ENCODE peak calls at places on chromosome 22, in six cellular contexts. E is WTC11, C is HepG2, U is A549, Z is H1, J is K562. F is an unnamed sample.

GRCh38 chr22:45441158-45441557 is 27.7 kb downstream of the RIBC2 start:
- DNase-seq in J (no peak), C (peak; percentile 71), U (peak; percentile 46), E (peak; percentile 60), Z (no peak), F (peak; percentile 21)

GRCh38 chr22:32421484-32421883 is 9.4 kb upstream of the RTCB start:
- DNase-seq in U (no peak), J (no peak), E (no peak), Z (no peak), C (no peak), F (no peak)

GRCh38 chr22:37519268-37520195 is at the start of gene CARD10:
- DNase-seq in J (peak; percentile 85), Z (peak; percentile 68), E (peak; percentile 46), U (peak; percentile 28), C (no peak), F (peak; percentile 33)

GRCh38 chr22:28051091-28051786 is 132.2 kb upstream of the PITPNB start:
- DNase-seq in Z (no peak), C (no peak), E (no peak), U (no peak), J (no peak), F (peak; percentile 81)

GRCh38 chr22:28955817-28956216 is 72.4 kb downstream of the ZNRF3 start:
- DNase-seq in U (no peak), E (no peak), C (no peak), Z (no peak), J (no peak), F (no peak)

GRCh38 chr22:49824185-49824925 is 3.3 kb downstream of the BRD1 start:
- DNase-seq in E (no peak), U (no peak), C (no peak), Z (no peak), J (no peak), F (no peak)

GRCh38 chr22:17638182-17638431 is 450 bp upstream of the BCL2L13 start:
- DNase-seq in J (no peak), C (no peak), E (no peak), Z (no peak), U (peak; percentile 33), F (no peak)

GRCh38 chr22:40818192-40818746 is 877 bp downstream of the SLC25A17 start:
- DNase-seq in E (no peak), U (no peak), Z (no peak), J (no peak), C (no peak), F (no peak)

GRCh38 chr22:27399161-27399560 is 402.4 kb downstream of the MN1 start:
- DNase-seq in U (no peak), E (no peak), J (no peak), Z (no peak), C (no peak), F (no peak)

DNA sequence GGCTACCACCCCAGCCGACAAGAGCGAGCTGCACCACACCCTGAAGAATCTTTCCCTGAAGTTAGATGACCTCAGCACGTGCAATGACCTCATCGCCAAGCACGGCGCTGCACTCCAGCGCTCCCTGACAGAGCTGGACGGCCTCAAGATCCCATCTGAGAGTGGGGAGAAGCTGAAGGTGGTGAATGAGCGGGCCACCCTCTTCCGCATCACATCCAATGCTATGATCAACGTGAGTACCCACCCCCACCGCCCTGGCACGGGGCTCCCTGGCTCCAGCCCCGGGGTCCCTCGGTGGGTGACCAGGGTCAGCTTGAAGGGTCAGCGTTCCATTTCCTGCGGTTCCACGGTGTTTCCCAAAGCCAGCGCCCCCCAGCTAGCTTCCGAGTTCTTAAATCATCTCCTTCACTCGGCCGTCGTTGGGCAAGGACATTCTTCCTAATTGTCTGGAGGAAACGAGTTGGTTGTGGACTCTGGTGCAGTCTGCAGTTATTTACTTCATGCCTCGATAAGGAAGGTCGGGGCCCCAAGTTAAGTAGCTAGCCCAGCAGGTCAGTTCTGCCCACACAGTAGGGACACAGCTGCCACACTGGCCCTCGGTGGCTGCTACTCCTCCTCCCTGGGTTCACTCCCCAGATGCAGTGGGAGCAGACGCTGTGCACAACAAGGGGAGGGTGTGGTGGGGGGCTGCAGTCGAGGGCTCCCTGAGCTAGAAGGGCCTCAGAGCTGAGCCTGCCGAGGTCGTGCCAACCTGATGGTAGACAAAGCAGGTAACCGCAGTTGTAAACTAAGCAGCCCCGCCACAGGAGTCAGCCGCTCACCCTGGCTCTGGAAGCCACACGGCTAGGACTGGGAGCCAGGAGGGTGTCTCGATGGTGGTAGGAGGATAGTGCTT is 97.9 kb downstream of the MORC2 start:
- DNase-seq in C (no peak), Z (no peak), J (peak; percentile 37), U (no peak), E (no peak), F (no peak)
- TF ChIP-seq JUN in C (no peak), Z (no peak), J (no peak), U (no peak), E (no peak), F (no peak)

GRCh38 chr22:48354082-48354481 is 1473.6 kb downstream of the BRD1 start:
- DNase-seq in Z (no peak), C (no peak), J (no peak), E (no peak), U (peak; percentile 21), F (no peak)
- TF ChIP-seq JUN in Z (no peak), C (no peak), J (no peak), E (no peak), U (no peak), F (no peak)

GRCh38 chr22:31083923-31084810 is 3.0 kb downstream of the SMTN start:
- DNase-seq in E (no peak), Z (no peak), J (no peak), U (no peak), C (no peak), F (no peak)

GRCh38 chr22:31084811-31085492 is 3.8 kb downstream of the SMTN start:
- DNase-seq in C (no peak), Z (peak; percentile 95), J (peak; percentile 76), E (peak; percentile 86), U (no peak), F (peak; percentile 71)

GRCh38 chr22:31085928-31086327 is 4.8 kb downstream of the SMTN start:
- DNase-seq in U (no peak), J (no peak), C (no peak), E (no peak), Z (no peak), F (no peak)

GRCh38 chr22:31086703-31087330 is 5.7 kb downstream of the SMTN start:
- DNase-seq in J (peak; percentile 71), E (no peak), U (no peak), Z (no peak), C (no peak), F (no peak)

DNA sequence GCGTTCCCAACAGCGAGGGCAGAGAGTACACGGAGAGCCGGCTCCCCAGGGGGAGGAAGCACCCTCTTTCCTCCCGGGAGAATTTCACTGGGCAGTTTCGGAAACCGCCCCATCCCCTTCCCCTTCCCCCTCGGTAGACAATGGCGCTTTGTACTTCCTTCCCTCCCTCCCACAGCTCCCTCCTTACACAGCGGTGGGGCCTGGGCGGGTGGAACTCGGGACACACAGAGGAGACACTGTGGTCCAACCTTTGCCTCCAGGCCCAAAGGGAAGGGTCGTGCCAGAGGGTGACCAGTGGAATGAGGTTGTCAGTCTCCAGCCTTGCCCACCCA is 4.3 kb downstream of the SMTN start:
- DNase-seq in Z (no peak), C (no peak), E (peak; percentile 39), J (no peak), U (no peak), F (no peak)
- TF ChIP-seq JUN in Z (no peak), C (no peak), E (no peak), J (no peak), U (no peak), F (no peak)

GRCh38 chr22:22548349-22548716 is 10.7 kb downstream of the PRAME start:
- DNase-seq in E (no peak), C (no peak), Z (no peak), U (no peak), J (peak; percentile 70), F (no peak)

GRCh38 chr22:22548910-22549309 is 10.2 kb downstream of the PRAME start:
- DNase-seq in E (no peak), C (no peak), U (no peak), J (peak; percentile 67), Z (no peak), F (no peak)

GRCh38 chr22:22553141-22553540 is 5.9 kb downstream of the PRAME start:
- DNase-seq in U (no peak), Z (no peak), E (no peak), J (peak; percentile 63), C (no peak), F (no peak)

GRCh38 chr22:22552630-22553029 is 6.4 kb downstream of the PRAME start:
- DNase-seq in Z (no peak), C (peak; percentile 44), J (peak; percentile 87), E (peak; percentile 50), U (no peak), F (no peak)

GRCh38 chr22:22550789-22551434 is 8.2 kb downstream of the PRAME start:
- DNase-seq in Z (no peak), U (no peak), C (no peak), J (peak; percentile 66), E (no peak), F (no peak)
- TF ChIP-seq JUN in Z (no peak), U (no peak), C (no peak), J (no peak), E (no peak), F (no peak)

F was measured in endothelial cell of umbilical vein.